ENCODE peak calls at places on chromosomes 16 and 17, in four cellular contexts. M, Z, V and R are unnamed samples.

GRCh38 chr17:81581758-81582157 is 29.6 kb upstream of the FAAP100 start:
- DNase-seq in M (no peak), Z (no peak), V (no peak), R (no peak)

GRCh38 chr17:72143245-72143644 is 22.4 kb downstream of the SOX9 start:
- DNase-seq in M (no peak), Z (no peak), V (no peak), R (no peak)

GRCh38 chr16:55056585-55057520 is 126.2 kb downstream of the IRX5 start:
- DNase-seq in M (no peak), Z (no peak), V (peak; percentile 83), R (no peak)

GRCh38 chr16:48609453-48610023 is 442 bp downstream of the N4BP1 start:
- DNase-seq in M (no peak), Z (peak; percentile 60), V (peak; percentile 97), R (no peak)

GRCh38 chr17:34291721-34292348 is 6.3 kb downstream of the CCL11 start:
- DNase-seq in M (no peak), Z (no peak), V (no peak), R (no peak)

GRCh38 chr17:80458016-80458415 is 18.4 kb downstream of the NPTX1 start:
- DNase-seq in M (no peak), Z (no peak), V (no peak), R (no peak)

GRCh38 chr17:30788918-30789317 is 35.6 kb downstream of the CRLF3 start:
- DNase-seq in M (no peak), Z (no peak), V (no peak), R (no peak)

GRCh38 chr17:7851438-7852261 is 3.2 kb upstream of the TMEM88 start:
- DNase-seq in M (no peak), Z (peak; percentile 93), V (peak; percentile 99), R (no peak)

GRCh38 chr17:16977932-16978331 is 6.0 kb upstream of the TNFRSF13B start:
- DNase-seq in M (no peak), Z (no peak), V (no peak), R (no peak)

GRCh38 chr17:70353408-70354092 is 184.2 kb downstream of the KCNJ2 start:
- DNase-seq in M (no peak), Z (no peak), V (no peak), R (no peak)

GRCh38 chr17:3986939-3987335 is 22.7 kb upstream of the ATP2A3 start:
- DNase-seq in M (no peak), Z (no peak), V (peak; percentile 27), R (no peak)

GRCh38 chr16:27169511-27170071 is 33.7 kb upstream of the KDM8 start:
- DNase-seq in M (no peak), Z (no peak), V (peak; percentile 88), R (no peak)

GRCh38 chr16:48409839-48410610 is 24.8 kb upstream of the SIAH1 start:
- DNase-seq in M (no peak), Z (peak; percentile 85), V (peak; percentile 96), R (no peak)

GRCh38 chr17:4297351-4297750 is 33.6 kb upstream of the ANKFY1 start:
- DNase-seq in M (no peak), Z (no peak), V (no peak), R (no peak)

GRCh38 chr17:17784599-17785264 is 52.1 kb downstream of the SREBF1 start:
- DNase-seq in M (no peak), Z (no peak), V (no peak), R (no peak)

GRCh38 chr17:36645358-36645757 is 44.0 kb downstream of the MRM1 start:
- DNase-seq in M (no peak), Z (no peak), V (no peak), R (no peak)

GRCh38 chr17:34675143-34675542 is 95.8 kb downstream of the TMEM132E start:
- DNase-seq in M (no peak), Z (no peak), V (no peak), R (no peak)

GRCh38 chr16:86676216-86676800 is 98.0 kb downstream of the FOXL1 start:
- DNase-seq in M (no peak), Z (no peak), V (peak; percentile 91), R (no peak)

GRCh38 chr16:73254983-73255382 is 207.1 kb upstream of the ZFHX3 start:
- DNase-seq in M (no peak), Z (no peak), V (no peak), R (no peak)

GRCh38 chr16:29983420-29984136 is 9.9 kb downstream of the TAOK2 start:
- DNase-seq in M (no peak), Z (no peak), V (peak; percentile 92), R (no peak)

GRCh38 chr16:56830669-56831068 is 34.3 kb upstream of the SLC12A3 start:
- DNase-seq in M (no peak), Z (no peak), V (no peak), R (no peak)

GRCh38 chr17:39774043-39774442 is 36.3 kb downstream of the GRB7 start:
- DNase-seq in M (no peak), Z (no peak), V (no peak), R (no peak)

GRCh38 chr16:23424292-23424958 is 28.6 kb downstream of the COG7 start:
- DNase-seq in M (no peak), Z (no peak), V (no peak), R (no peak)

GRCh38 chr16:51968756-51969155 is 578.2 kb downstream of the TOX3 start:
- DNase-seq in M (no peak), Z (no peak), V (no peak), R (no peak)

GRCh38 chr16:30185683-30186421 is 2.5 kb downstream of the CORO1A start:
- DNase-seq in M (no peak), Z (peak; percentile 24), V (peak; percentile 63), R (no peak)

GRCh38 chr17:40466298-40466971 is 23.2 kb downstream of the IGFBP4 start:
- DNase-seq in M (no peak), Z (no peak), V (peak; percentile 31), R (no peak)

GRCh38 chr16:70705056-70705455 is 19.2 kb upstream of the MTSS2 start:
- DNase-seq in M (no peak), Z (no peak), V (peak; percentile 94), R (no peak)

GRCh38 chr16:70703041-70703834 is 17.4 kb upstream of the MTSS2 start:
- DNase-seq in M (no peak), Z (peak; percentile 95), V (peak; percentile 99), R (peak; percentile 58)

GRCh38 chr16:70702624-70703023 is 16.8 kb upstream of the MTSS2 start:
- DNase-seq in M (no peak), Z (peak; percentile 66), V (no peak), R (no peak)

GRCh38 chr16:70704586-70704985 is 18.7 kb upstream of the MTSS2 start:
- DNase-seq in M (no peak), Z (no peak), V (no peak), R (no peak)

DNA sequence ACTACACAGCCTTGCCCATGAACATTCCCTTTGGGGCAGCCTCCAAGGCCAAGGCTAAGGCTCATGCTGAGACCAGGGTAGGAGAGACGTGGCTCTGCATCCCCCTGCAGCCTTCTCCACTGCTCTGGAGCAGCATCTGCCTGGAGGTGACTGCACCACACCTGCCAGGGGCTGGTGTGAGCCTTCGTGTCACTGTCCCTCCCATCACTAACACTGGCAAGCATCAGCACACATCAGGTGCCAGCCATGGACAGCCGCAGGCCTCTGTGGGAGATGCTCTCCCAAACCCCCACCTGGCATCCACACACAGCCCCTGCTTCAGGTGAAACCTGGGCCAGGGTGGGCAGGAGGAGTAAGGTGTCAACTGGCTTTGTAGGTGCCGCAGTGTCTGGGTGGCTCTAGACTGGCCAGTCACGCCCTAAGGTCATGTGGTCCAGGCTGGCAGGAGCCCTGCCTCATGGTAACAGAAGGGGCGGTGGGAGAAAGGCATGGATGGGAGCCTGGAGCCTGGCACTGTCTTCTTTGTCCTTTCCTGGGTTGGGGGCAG is 18.1 kb upstream of the MTSS2 start:
- DNase-seq in M (no peak), Z (no peak), V (no peak), R (no peak)
- H3K27ac ChIP-seq in M (no peak overlapping the region), Z (peak overlapping the region; percentile 85), V (peak overlapping the region; percentile 88), R (peak overlapping the region; percentile 87)

GRCh38 chr17:75490953-75491649 is 24.2 kb downstream of the CASKIN2 start:
- DNase-seq in M (no peak), Z (no peak), V (peak; percentile 83), R (no peak)

GRCh38 chr17:75493476-75494129 is 21.7 kb downstream of the CASKIN2 start:
- DNase-seq in M (no peak), Z (no peak), V (no peak), R (no peak)

GRCh38 chr17:75492555-75493168 is 22.7 kb downstream of the CASKIN2 start:
- DNase-seq in M (no peak), Z (no peak), V (no peak), R (no peak)

GRCh38 chr17:75490173-75490743 is 25.1 kb downstream of the CASKIN2 start:
- DNase-seq in M (no peak), Z (no peak), V (peak; percentile 83), R (no peak)

DNA sequence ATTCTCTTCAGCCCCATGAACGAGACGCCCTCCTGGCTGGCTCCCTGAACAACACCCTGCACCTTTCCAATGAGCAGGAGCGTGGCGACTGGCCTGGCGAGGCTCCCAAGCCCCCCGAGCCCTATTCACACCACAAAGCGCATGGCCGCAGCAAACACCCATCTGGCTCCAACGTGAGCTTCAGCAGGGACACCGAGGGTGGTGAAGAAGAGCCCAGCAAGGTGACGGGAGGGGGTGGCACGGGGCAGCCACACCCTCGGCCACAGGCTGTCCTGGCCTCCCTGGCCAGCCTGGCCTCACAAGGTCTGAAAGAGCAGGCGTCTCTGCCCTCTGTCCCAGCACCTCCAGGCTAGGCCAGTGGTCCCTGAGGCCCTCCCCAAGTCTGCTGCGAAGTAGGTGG is 23.7 kb downstream of the CASKIN2 start:
- DNase-seq in M (no peak), Z (no peak), V (no peak), R (no peak)
- H3K36me3 ChIP-seq in M (peaks cover 16% of the 10 kb centered on the region), Z (no peaks in the 10 kb centered on the region), V (peaks cover 16% of the 10 kb centered on the region), R (peaks cover 52% of the 10 kb centered on the region)

GRCh38 chr16:89435051-89435450 is 55.3 kb downstream of the ANKRD11 start:
- DNase-seq in M (no peak), Z (no peak), V (no peak), R (no peak)

GRCh38 chr16:89434490-89434889 is 55.9 kb downstream of the ANKRD11 start:
- DNase-seq in M (no peak), Z (no peak), V (no peak), R (no peak)

GRCh38 chr16:89430436-89431157 is 59.8 kb downstream of the ANKRD11 start:
- DNase-seq in M (no peak), Z (no peak), V (no peak), R (no peak)

GRCh38 chr16:89431158-89431584 is 59.2 kb downstream of the ANKRD11 start:
- DNase-seq in M (no peak), Z (no peak), V (peak; percentile 95), R (no peak)

DNA sequence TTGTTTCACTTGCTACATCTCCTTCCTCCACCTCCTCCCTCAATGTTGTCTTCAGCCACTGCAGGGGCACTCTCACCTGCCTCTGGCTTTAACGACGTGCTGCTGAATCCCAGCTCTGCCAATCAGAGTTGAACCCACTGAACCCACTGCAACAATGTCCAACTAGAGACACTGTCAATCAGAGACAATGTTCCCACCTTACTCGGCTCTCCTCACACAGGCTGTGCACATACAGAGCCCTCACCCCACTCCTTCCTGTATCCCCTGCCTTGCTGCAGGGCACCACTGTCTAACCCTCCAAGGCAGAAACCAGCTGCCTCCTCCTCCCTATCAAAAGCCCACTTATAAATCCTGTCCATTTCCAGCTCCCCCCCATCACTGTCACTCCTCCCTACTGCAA is 58.7 kb downstream of the ANKRD11 start:
- DNase-seq in M (no peak), Z (no peak), V (no peak), R (no peak)
- H3K27ac ChIP-seq in M (no peak overlapping the region), Z (no peak overlapping the region), V (peak overlapping the region; percentile 66), R (no peak overlapping the region)

DNA sequence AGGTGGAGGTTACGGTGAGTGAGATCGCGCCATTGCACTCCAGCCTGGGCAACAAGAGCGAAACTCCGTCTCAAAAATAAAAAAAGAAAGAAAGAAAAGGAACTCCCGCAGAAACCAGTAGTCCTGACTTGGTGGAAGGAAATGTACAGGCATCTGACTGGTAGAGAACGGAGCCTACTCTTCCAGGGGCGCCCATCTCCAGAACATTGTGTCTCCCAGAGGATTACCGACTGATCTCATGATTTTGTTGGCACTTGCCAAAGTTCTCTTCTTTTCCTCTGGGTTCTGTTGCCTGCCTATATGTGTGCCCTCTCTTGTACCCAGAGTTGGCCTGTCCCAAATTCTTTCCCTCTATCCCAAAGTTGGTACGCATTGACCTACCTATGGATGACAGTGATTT is 24.2 kb downstream of the DDX19A start:
- DNase-seq in M (no peak), Z (no peak), V (no peak), R (no peak)
- H3K36me3 ChIP-seq in M (peaks cover 21% of the 10 kb centered on the region), Z (no peaks in the 10 kb centered on the region), V (peaks cover 61% of the 10 kb centered on the region), R (peaks cover 46% of the 10 kb centered on the region)